ENCODE peak calls at places on chromosomes 4 and X, in four cellular contexts. P is GM23338, V is mammary epithelial cell, G is breast epithelium. C is an unnamed sample.

GRCh38 chr4:96162631-96163030 is 322.7 kb downstream of the PDHA2 start:
- DNase-seq in G (no peak), V (no peak), P (peak), C (no peak)

GRCh38 chr4:109729155-109729562 is 711 bp downstream of the PLA2G12A start:
- DNase-seq in V (peak), G (no peak), P (peak), C (no peak)

GRCh38 chrX:19577181-19577810 is 62.0 kb upstream of the MAP3K15 start:
- DNase-seq in G (no peak), P (no peak), V (no peak), C (no peak)

GRCh38 chrX:49959602-49960001 is 37.2 kb downstream of the CLCN5 start:
- DNase-seq in P (no peak), V (no peak), G (no peak), C (no peak)

GRCh38 chr4:72418458-72418857 is 150.6 kb downstream of the ADAMTS3 start:
- DNase-seq in G (no peak), V (peak), P (no peak), C (peak)

GRCh38 chr4:39825090-39825489 is 127.2 kb downstream of the UBE2K start:
- DNase-seq in V (no peak), P (no peak), G (no peak), C (no peak)

GRCh38 chr4:6199344-6199921 is 916 bp downstream of the JAKMIP1 start:
- DNase-seq in G (no peak), P (peak), V (peak), C (no peak)

GRCh38 chrX:63349307-63349706 is 1.8 kb downstream of the SPIN4 start:
- DNase-seq in P (peak), V (no peak), G (no peak), C (peak)

DNA sequence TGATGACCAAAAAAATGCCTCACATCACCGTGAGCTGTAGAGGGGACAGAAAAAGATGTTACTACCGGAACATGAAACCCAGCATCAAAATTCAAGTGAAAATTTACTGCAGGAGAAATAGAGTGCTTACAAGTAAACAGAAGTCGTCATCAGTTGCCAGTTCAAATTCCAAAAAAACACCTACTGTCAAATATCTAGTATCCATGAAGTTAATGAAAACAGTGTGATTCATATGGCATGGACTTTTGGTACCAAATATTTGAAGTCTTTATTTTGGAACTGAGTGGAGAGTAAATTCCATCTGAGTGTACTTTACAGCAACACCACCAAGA is 388.9 kb upstream of the SPOCK3 start:
- DNase-seq in V (no peak), G (no peak), P (no peak), C (no peak)
- H3K27ac ChIP-seq in V (no peak), G (no peak), P (no peak), C (no peak)

GRCh38 chr4:74499986-74500781 is 55.2 kb downstream of the AREG start:
- DNase-seq in G (no peak), V (peak), P (no peak), C (no peak)

GRCh38 chr4:74503580-74503979 is 58.6 kb downstream of the AREG start:
- DNase-seq in G (no peak), P (no peak), V (peak), C (peak)

GRCh38 chr4:74501579-74501978 is 56.6 kb downstream of the AREG start:
- DNase-seq in V (peak), G (no peak), P (no peak), C (peak)

GRCh38 chr4:74504212-74504611 is 59.3 kb downstream of the AREG start:
- DNase-seq in V (peak), P (no peak), G (no peak), C (no peak)
- TF ChIP-seq CTCF in V (no peak), P (no peak), G (no peak), C (no peak)

GRCh38 chr4:38716271-38716670 is 52.3 kb downstream of the KLF3 start:
- DNase-seq in G (no peak), V (no peak), P (no peak), C (no peak)

GRCh38 chr4:38715076-38715475 is 51.1 kb downstream of the KLF3 start:
- DNase-seq in V (peak), G (no peak), P (no peak), C (no peak)

GRCh38 chr4:38723114-38723513 is 59.1 kb downstream of the KLF3 start:
- DNase-seq in P (no peak), G (no peak), V (no peak), C (no peak)

GRCh38 chr4:38717604-38718003 is 53.6 kb downstream of the KLF3 start:
- DNase-seq in G (no peak), V (peak), P (no peak), C (no peak)
- H3K27ac ChIP-seq in G (no peak), V (no peak), P (no peak), C (peak)

GRCh38 chrX:11445540-11445939 is 152.3 kb downstream of the AMELX start:
- DNase-seq in G (no peak), V (no peak), P (no peak), C (no peak)
- TF ChIP-seq CTCF in G (no peak), V (peak), P (peak), C (no peak)

DNA sequence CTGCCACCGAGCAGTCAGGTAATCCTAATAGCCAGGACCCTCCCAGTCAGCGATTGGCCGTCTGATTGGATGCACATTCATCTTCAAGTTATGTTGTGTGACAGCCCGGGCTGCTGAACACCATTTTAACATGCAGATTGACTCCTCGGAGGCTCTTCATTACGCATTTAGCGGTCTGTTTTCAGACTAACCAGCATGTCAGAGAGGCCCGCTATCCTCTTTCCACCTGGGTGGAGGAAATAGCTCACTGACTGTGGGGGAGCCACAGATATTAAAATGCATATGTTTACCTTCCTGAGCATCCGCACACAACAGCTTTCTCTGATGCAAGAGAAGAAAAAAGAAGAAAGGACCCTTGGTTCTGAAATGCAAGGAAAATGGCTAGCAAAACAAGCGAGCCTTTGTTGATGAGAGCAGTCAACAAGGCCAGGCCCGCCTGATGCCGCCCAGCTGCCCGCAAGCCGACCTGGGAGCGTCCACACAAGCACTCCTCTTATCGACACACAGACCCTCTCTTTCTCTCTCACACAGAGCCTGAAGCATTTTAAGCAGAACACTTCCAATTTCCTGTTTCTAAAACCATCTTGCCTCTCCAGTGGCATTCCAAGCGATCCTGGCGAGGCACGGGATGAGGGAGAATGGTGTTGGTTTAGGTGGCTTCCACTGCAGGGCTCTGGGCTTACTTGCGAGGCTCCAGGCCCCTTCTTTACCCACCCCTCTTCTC is 118.3 kb downstream of the MGST2 start:
- DNase-seq in G (no peak), V (peak), P (peak), C (no peak)
- H3K27ac ChIP-seq in G (peak), V (no peak), P (peak), C (no peak)

DNA sequence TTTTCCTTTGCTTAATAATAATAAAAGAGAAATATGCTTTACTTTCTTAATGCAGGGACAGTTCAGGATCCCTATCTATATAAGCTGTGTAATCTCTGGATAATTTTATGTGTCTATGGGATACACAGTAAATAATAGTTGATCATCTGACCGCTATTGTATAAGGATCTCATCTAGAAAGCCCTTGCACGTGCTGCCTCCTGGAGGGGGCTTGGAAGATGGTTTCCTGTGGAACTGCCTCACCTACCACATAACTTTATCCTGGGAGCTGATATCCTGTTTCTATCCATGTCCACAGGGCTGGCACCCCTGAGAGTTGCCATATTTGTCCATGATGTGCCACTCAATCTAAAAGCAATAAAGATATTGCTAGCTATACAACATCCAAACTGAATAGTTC is 139.3 kb upstream of the FRMPD4 start:
- DNase-seq in V (no peak), P (peak), G (no peak), C (no peak)
- TF ChIP-seq CTCF in V (no peak), P (peak), G (no peak), C (no peak)

C was measured in RWPE1.